ENCODE peak calls at places on chromosome 22, in five cellular contexts. W is CD8-positive, alpha-beta T cell; T is AG04449; K is OCI-LY7; H is psoas muscle. Z is an unnamed sample.

GRCh38 chr22:31556627-31557203 is 60.4 kb downstream of the SFI1 start:
- DNase-seq in W (no peak), T (no peak), K (peak; percentile 38), H (no peak), Z (peak; percentile 8)

GRCh38 chr22:41445171-41446056 is 1.2 kb downstream of the TOB2 start:
- DNase-seq in W (peak; percentile 33), T (no peak), K (peak; percentile 60), H (peak; percentile 76), Z (no peak)

GRCh38 chr22:31084811-31085492 is 3.8 kb downstream of the SMTN start:
- DNase-seq in W (peak; percentile 85), T (no peak), K (peak; percentile 86), H (peak; percentile 93), Z (peak; percentile 50)

GRCh38 chr22:49088801-49089791 is 738.6 kb downstream of the BRD1 start:
- DNase-seq in W (no peak), T (no peak), K (no peak), H (peak; percentile 43), Z (no peak)

GRCh38 chr22:36294801-36295200 is 41.9 kb downstream of the APOL1 start:
- DNase-seq in W (no peak), T (no peak), K (no peak), H (peak; percentile 14), Z (no peak)

GRCh38 chr22:48459259-48459658 is 1368.4 kb downstream of the BRD1 start:
- DNase-seq in W (no peak), T (no peak), K (no peak), H (no peak), Z (no peak)

GRCh38 chr22:17103351-17103750 is 17.8 kb downstream of the TMEM121B start:
- DNase-seq in W (no peak), T (no peak), K (no peak), H (no peak), Z (no peak)

GRCh38 chr22:30266445-30267381 is at the start of gene OSM:
- DNase-seq in W (peak; percentile 75), T (no peak), K (peak; percentile 68), H (peak; percentile 83), Z (no peak)

GRCh38 chr22:42180349-42180842 is 49.8 kb upstream of the CYP2D6 start:
- DNase-seq in W (peak; percentile 80), T (no peak), K (no peak), H (no peak), Z (no peak)

GRCh38 chr22:27874185-27874584 is 44.9 kb downstream of the PITPNB start:
- DNase-seq in W (no peak), T (no peak), K (no peak), H (no peak), Z (no peak)

GRCh38 chr22:42637555-42637954 is 2.8 kb downstream of the ATP5MGL start:
- DNase-seq in W (no peak), T (no peak), K (no peak), H (peak; percentile 75), Z (no peak)

GRCh38 chr22:50396751-50397370 is 53.7 kb downstream of the PPP6R2 start:
- DNase-seq in W (no peak), T (no peak), K (no peak), H (no peak), Z (no peak)

GRCh38 chr22:18970180-18970947 is 34.3 kb upstream of the PRODH start:
- DNase-seq in W (no peak), T (no peak), K (no peak), H (peak; percentile 59), Z (no peak)
- H3K4me3 ChIP-seq in W (no peak overlapping the region), T (no peak overlapping the region), K (no peak overlapping the region), H (peak overlapping the region; percentile 60), Z (no peak overlapping the region)

GRCh38 chr22:45603631-45604030 is 68.0 kb upstream of the ATXN10 start:
- DNase-seq in W (no peak), T (no peak), K (peak; percentile 47), H (no peak), Z (no peak)
- H3K4me3 ChIP-seq in W (no peak overlapping the region), T (no peak overlapping the region), K (no peak overlapping the region), H (no peak overlapping the region), Z (no peak overlapping the region)

DNA sequence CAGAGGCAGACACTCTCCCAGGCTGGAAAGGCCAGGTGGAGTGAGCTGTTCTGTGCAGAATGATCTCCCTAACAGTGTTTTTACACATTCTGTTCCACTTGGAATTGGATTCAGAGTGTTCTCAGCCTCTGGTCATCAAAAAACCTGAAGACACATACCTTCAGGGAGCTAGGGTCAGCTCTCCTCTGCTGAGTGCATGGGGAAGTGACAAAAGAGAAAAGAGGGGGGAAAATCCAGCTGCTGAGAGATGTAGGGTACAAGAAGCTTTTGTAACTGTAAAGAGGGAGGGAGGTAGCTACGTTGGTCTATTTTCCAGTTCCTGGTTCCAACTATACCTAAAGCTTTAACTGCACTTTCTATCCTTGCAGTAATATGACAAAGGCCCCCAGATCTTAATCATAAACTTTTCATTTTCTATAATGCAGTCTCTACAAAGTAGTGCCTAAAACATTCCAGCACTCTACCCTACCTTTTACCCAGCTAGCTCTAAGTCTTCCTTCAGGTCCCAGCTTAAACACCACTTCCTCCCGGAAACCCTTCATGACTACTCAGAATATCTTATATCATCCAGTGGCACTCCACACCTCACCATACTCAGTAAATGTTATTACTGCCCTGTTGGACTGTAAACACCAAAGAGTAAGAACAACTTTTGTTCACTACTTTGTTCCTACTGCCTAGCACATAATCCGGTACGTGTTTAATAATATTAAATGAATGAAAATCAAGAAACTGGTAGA is 9.2 kb downstream of the MAPK1 start:
- DNase-seq in W (no peak), T (no peak), K (no peak), H (no peak), Z (no peak)
- H3K4me3 ChIP-seq in W (no peak overlapping the region), T (no peak overlapping the region), K (no peak overlapping the region), H (no peak overlapping the region), Z (no peak overlapping the region)

GRCh38 chr22:44331881-44332714 is 19.3 kb upstream of the SHISAL1 start:
- DNase-seq in W (no peak), T (no peak), K (no peak), H (no peak), Z (no peak)
- H3K4me3 ChIP-seq in W (no peak overlapping the region), T (peak overlapping the region; percentile 12), K (no peak overlapping the region), H (peak overlapping the region; percentile 36), Z (peak overlapping the region; percentile 39)

GRCh38 chr22:39306456-39307361 is 12.7 kb downstream of the RPL3 start:
- DNase-seq in W (peak; percentile 52), T (no peak), K (peak; percentile 50), H (no peak), Z (no peak)

GRCh38 chr22:39309881-39310714 is 9.3 kb downstream of the RPL3 start:
- DNase-seq in W (no peak), T (no peak), K (peak; percentile 40), H (no peak), Z (no peak)

GRCh38 chr22:39308614-39309363 is 10.6 kb downstream of the RPL3 start:
- DNase-seq in W (no peak), T (peak; percentile 75), K (no peak), H (peak; percentile 85), Z (peak; percentile 83)

GRCh38 chr22:39311592-39312400 is 7.6 kb downstream of the RPL3 start:
- DNase-seq in W (no peak), T (no peak), K (no peak), H (no peak), Z (no peak)

GRCh38 chr22:39309364-39309861 is 10.0 kb downstream of the RPL3 start:
- DNase-seq in W (no peak), T (no peak), K (peak; percentile 38), H (no peak), Z (no peak)
- H3K4me3 ChIP-seq in W (no peak overlapping the region), T (peak overlapping the region; percentile 37), K (no peak overlapping the region), H (no peak overlapping the region), Z (peak overlapping the region; percentile 29)

GRCh38 chr22:37563153-37564081 is 3.1 kb downstream of the CDC42EP1 start:
- DNase-seq in W (peak; percentile 8), T (peak; percentile 68), K (no peak), H (peak; percentile 81), Z (peak; percentile 85)
- H3K4me3 ChIP-seq in W (no peak overlapping the region), T (peak overlapping the region; percentile 3), K (no peak overlapping the region), H (peak overlapping the region; percentile 72), Z (peak overlapping the region; percentile 49)

DNA sequence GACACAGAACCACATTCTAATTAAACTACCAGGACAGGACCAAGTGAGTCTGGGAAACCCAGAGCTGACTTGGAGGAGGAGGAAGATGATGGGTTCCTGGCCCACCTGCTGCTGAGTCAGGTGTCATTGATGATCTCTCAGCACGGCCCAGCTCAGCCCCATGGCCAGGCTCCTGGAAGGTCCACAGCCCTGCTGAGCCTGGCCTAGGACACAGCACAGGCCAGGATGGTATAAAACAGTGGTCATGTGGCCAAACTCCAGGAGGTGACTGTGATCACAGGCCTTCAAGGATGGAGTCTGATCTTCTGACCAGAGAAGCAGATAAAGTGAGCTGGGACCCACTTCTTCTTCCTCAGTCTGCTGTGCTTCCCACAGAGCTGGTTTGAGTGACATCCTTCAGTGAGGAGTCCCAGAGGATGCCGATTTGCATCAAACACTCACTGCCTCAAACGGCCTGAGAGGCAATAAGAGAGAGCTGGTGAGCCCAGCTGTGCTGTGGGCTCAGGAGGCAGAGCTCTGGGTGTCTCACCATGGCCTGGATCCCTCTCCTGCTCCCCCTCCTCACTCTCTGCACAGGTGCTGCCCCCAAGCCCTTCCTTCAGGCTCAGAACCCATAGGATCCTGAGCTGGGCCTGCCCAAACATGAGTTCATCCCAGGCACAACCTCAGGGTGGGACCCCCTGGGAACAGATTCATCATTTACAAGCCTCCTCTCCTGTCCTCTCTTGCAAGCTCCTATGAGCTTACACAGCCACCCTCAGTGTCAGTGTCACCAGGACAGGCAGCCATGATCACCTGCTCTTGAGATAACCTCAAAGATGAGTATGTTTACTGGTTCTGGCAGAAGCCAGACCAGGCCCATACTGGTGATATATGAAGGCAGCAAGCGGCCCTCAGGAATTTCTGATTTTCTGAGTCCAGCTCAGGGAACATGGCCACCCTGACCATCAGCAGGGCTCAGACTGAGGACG is 37.7 kb upstream of the IGLL5 start:
- DNase-seq in W (no peak), T (no peak), K (peak; percentile 91), H (no peak), Z (no peak)
- H3K4me3 ChIP-seq in W (no peak overlapping the region), T (no peak overlapping the region), K (peak overlapping the region; percentile 42), H (no peak overlapping the region), Z (no peak overlapping the region)

DNA sequence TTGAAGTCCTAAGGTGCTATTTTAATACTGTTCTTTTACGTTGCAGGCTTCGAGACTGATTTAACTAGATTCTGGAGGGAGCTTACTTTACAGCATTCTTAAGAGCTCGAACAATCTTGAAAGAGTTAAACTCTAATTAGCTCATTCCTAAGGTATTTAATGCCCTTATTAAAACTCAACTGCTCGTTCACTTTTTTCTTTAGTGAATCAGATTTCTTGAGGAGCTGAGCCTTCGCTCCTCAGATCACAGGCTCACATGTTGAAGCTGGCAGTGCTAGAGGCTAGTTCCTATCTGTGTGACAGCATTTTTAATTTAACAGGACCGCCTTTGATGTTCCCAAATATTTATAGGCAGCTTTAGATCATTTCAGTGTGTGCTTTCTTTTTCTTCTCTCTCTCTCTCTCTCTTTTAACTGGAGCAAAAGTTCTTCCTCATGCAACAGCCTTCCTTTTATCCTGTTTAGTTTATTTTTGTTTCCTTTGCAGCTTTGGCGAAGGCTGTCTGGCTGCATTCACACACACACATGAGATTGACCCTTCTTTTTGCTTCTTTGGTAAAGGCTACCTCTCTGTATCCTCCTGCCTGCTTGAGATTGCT is 20.9 kb downstream of the ZNRF3 start:
- DNase-seq in W (no peak), T (no peak), K (no peak), H (no peak), Z (no peak)
- H3K4me3 ChIP-seq in W (no peak overlapping the region), T (peak overlapping the region; percentile 12), K (no peak overlapping the region), H (no peak overlapping the region), Z (peak overlapping the region; percentile 18)

Z was measured in AG04450.